ENCODE peak calls at places on chromosomes 6 and 20, in four cellular contexts. W is WTC11, A is HepG2, C is K562. J is an unnamed sample.

GRCh38 chr20:48680650-48681049 is 147.1 kb downstream of the PREX1 start:
- DNase-seq in W (no peak), A (no peak), C (no peak), J (no peak)

GRCh38 chr6:28505733-28506132 is 9.9 kb downstream of the GPX6 start:
- DNase-seq in W (no peak), A (no peak), C (no peak), J (no peak)

GRCh38 chr20:10758446-10758845 is 84.6 kb upstream of the JAG1 start:
- DNase-seq in W (no peak), A (peak), C (no peak), J (no peak)

GRCh38 chr20:1711826-1712601 is 54.4 kb upstream of the SIRPG start:
- DNase-seq in W (no peak), A (no peak), C (no peak), J (no peak)

GRCh38 chr6:15399651-15400470 is 154.0 kb downstream of the JARID2 start:
- DNase-seq in W (no peak), A (no peak), C (peak), J (peak)

GRCh38 chr6:12324741-12325140 is 34.6 kb downstream of the EDN1 start:
- DNase-seq in W (no peak), A (peak), C (no peak), J (no peak)

GRCh38 chr20:21357851-21358250 is 39.5 kb downstream of the NKX2-4 start:
- DNase-seq in W (no peak), A (peak), C (no peak), J (no peak)

GRCh38 chr20:49385471-49385870 is 97.0 kb downstream of the KCNB1 start:
- DNase-seq in W (no peak), A (peak), C (peak), J (peak)

GRCh38 chr6:16305246-16305725 is 66.9 kb downstream of the GMPR start:
- DNase-seq in W (no peak), A (peak), C (no peak), J (no peak)

GRCh38 chr20:17595846-17596245 is 26.0 kb downstream of the DSTN start:
- DNase-seq in W (no peak), A (no peak), C (no peak), J (no peak)

GRCh38 chr6:143694560-143694959 is 16.8 kb downstream of the PHACTR2 start:
- DNase-seq in W (no peak), A (no peak), C (no peak), J (no peak)

GRCh38 chr6:116476021-116476678 is 15.0 kb downstream of the CALHM6 start:
- DNase-seq in W (no peak), A (peak), C (no peak), J (no peak)

GRCh38 chr20:61376541-61377231 is 124.6 kb downstream of the CDH4 start:
- DNase-seq in W (no peak), A (no peak), C (no peak), J (no peak)

GRCh38 chr6:122501475-122501874 is 29.9 kb upstream of the SERINC1 start:
- DNase-seq in W (no peak), A (no peak), C (no peak), J (no peak)

GRCh38 chr6:154156135-154156948 is 117.3 kb downstream of the OPRM1 start:
- DNase-seq in W (peak), A (peak), C (peak), J (peak)

GRCh38 chr6:154157082-154157481 is 118.0 kb downstream of the OPRM1 start:
- DNase-seq in W (no peak), A (no peak), C (no peak), J (no peak)

GRCh38 chr6:154159126-154159525 is 120.1 kb downstream of the OPRM1 start:
- DNase-seq in W (no peak), A (no peak), C (no peak), J (no peak)

GRCh38 chr6:154157706-154158105 is 118.7 kb downstream of the OPRM1 start:
- DNase-seq in W (no peak), A (no peak), C (no peak), J (no peak)

DNA sequence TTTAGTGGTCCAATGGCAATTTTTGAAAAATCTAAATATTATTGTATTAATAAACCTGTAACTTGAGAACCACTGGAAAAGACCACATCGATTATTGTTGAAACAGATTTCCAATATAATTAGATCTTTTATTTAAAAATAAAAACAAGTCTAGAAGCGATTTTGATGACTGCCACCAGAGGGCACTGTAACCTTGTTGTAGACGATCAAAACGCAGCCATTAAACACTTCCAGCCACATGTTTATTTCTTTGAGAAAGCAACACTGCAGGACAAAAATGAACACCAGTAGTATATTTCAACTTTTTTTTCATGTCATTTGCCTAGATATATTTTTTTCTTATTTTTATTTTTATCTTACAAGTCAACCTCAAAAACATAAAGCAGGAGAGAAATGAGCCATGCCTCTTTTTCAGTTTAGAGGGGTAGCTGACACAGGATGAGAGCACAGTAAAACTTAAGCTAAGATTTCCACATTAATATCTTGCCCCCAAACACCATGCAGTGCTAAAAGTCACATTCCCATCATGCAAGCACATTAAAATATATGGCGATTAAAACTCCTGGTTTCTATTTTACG is 115.4 kb downstream of the OPRM1 start:
- DNase-seq in W (peak), A (peak), C (peak), J (peak)
- TF ChIP-seq ELF4 in W (no peak), A (no peak), C (no peak), J (no peak)

DNA sequence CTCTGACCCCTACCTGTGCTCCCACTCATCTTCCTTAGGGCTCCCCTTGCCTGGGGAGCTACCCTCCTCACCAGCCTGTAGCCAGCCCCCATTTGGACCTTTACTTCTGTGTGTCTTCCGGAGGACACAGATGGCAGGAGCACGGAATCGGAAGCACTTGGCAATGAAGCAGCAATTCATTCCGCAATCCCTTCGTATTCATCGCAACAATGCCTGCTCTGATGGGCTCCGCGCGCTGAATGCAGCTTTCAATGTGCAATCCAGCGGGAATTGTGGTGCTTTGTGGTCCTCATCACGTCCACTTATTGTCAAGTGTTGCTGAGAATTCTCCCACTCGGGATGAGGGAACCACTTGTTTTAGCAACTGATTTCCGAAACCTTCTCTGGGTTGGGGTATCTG is 336.0 kb downstream of the DHX35 start:
- DNase-seq in W (no peak), A (no peak), C (no peak), J (no peak)
- TF ChIP-seq ELF4 in W (no peak), A (no peak), C (no peak), J (no peak)

GRCh38 chr6:162719528-162719927 is 8.0 kb downstream of the PRKN start:
- DNase-seq in W (no peak), A (no peak), C (no peak), J (no peak)
- TF ChIP-seq ELF4 in W (no peak), A (no peak), C (no peak), J (no peak)

GRCh38 chr6:156430361-156430760 is 346.8 kb upstream of the ARID1B start:
- DNase-seq in W (no peak), A (no peak), C (no peak), J (no peak)

GRCh38 chr6:156423829-156424228 is 353.3 kb upstream of the ARID1B start:
- DNase-seq in W (no peak), A (no peak), C (no peak), J (no peak)

GRCh38 chr6:156425374-156425773 is 351.8 kb upstream of the ARID1B start:
- DNase-seq in W (no peak), A (no peak), C (no peak), J (no peak)

GRCh38 chr6:156423075-156423474 is 354.1 kb upstream of the ARID1B start:
- DNase-seq in W (no peak), A (no peak), C (no peak), J (no peak)

GRCh38 chr6:156427345-156427744 is 349.8 kb upstream of the ARID1B start:
- DNase-seq in W (no peak), A (no peak), C (no peak), J (no peak)
- TF ChIP-seq ELF4 in W (no peak), A (no peak), C (no peak), J (no peak)

GRCh38 chr6:166381381-166381732 is 1.4 kb downstream of the MPC1 start:
- DNase-seq in W (no peak), A (no peak), C (no peak), J (no peak)
- TF ChIP-seq ELF4 in W (no peak), A (peak), C (no peak), J (no peak)

GRCh38 chr6:157144861-157145260 is 178.5 kb downstream of the TMEM242 start:
- DNase-seq in W (no peak), A (no peak), C (no peak), J (no peak)

GRCh38 chr6:157143171-157143884 is 180.0 kb downstream of the TMEM242 start:
- DNase-seq in W (no peak), A (no peak), C (no peak), J (no peak)

GRCh38 chr6:157148391-157149323 is 174.7 kb downstream of the TMEM242 start:
- DNase-seq in W (no peak), A (no peak), C (no peak), J (no peak)

GRCh38 chr6:157145656-157146285 is 177.5 kb downstream of the TMEM242 start:
- DNase-seq in W (no peak), A (no peak), C (no peak), J (no peak)

DNA sequence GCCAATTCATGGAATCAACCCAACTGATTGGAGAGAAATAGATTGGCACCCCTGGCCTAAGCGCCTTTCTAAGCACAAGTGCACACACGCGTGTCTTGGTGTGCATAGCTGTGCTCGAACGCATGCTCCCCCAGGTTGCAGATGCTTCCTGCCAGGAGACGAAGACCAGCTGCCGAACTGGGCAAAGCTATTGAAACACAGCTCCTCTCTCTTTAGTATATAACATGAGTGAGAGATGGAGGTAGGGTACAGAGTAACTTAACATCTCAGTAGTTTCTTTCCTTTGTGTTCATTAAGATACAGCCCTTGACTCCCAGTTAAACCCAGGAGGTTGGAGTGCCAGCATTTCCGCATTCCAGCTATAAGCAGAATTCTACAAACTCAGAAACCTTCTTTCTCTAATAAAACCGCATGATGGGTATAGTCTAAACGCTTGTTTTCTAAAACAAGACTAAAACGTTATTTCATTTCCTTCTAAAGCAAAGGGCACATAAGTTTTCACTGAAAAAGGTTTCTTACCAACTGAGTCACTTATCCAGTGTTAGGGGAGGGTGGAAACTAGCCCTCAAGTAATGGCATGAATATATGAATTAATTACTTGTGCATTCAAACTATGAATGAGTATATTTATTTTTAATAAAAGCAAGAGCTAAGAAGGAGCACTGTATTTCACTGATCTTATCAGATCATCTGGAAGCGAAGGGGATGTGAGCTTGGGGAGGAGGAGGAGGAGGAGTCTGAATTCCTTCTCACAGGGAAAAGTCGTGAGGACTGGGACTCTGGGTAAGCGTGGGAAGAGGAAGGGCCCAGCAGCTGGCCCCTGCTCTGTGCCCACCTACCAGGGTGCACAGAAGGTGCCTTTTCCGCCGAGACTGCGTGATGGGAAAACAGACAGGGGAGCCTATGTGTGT is 179.2 kb downstream of the TMEM242 start:
- DNase-seq in W (no peak), A (no peak), C (no peak), J (no peak)
- TF ChIP-seq ELF4 in W (no peak), A (no peak), C (no peak), J (no peak)

GRCh38 chr6:106790146-106790770 is 160.9 kb downstream of the QRSL1 start:
- DNase-seq in W (no peak), A (peak), C (no peak), J (no peak)
- TF ChIP-seq ELF4 in W (no peak), A (no peak), C (no peak), J (no peak)

GRCh38 chr20:47438464-47439381 is 63.0 kb upstream of the NCOA3 start:
- DNase-seq in W (no peak), A (no peak), C (peak), J (peak)
- TF ChIP-seq ELF4 in W (no peak), A (no peak), C (no peak), J (no peak)

J was measured in HEK293T.